ENCODE peak calls at places on chromosomes 2 and 18, in six cellular contexts. Y is gastrocnemius medialis, B is AML-193, V is bronchial epithelial cell, H is iPS DF 6.9, T is sigmoid colon. K is an unnamed sample.

GRCh38 chr2:133975676-133976428 is 278.0 kb upstream of the MGAT5 start:
- DNase-seq in H (no peak), T (no peak), B (no peak), V (no peak), Y (no peak), K (no peak)

GRCh38 chr18:12470382-12471090 is 62.8 kb downstream of the PRELID3A start:
- DNase-seq in Y (no peak), T (no peak), V (peak), H (no peak), B (no peak), K (no peak)

GRCh38 chr2:200905618-200906296 is 16.6 kb downstream of the NIF3L1 start:
- DNase-seq in H (peak), B (peak), Y (peak), T (no peak), V (peak), K (peak)

GRCh38 chr18:39799010-39799409 is 2156.0 kb upstream of the PIK3C3 start:
- DNase-seq in T (no peak), Y (no peak), H (no peak), V (no peak), B (no peak), K (no peak)

GRCh38 chr2:181457741-181458425 is 697 bp downstream of the ITGA4 start:
- DNase-seq in V (peak), Y (no peak), H (no peak), T (peak), B (peak), K (peak)

GRCh38 chr2:101466426-101466825 is 8.5 kb downstream of the RFX8 start:
- DNase-seq in T (no peak), Y (no peak), B (peak), H (no peak), V (no peak), K (no peak)

GRCh38 chr2:203498161-203498560 is 36.9 kb downstream of the RAPH1 start:
- DNase-seq in V (peak), Y (no peak), B (no peak), T (no peak), H (no peak), K (no peak)

GRCh38 chr18:59994357-59994756 is 94.6 kb downstream of the PMAIP1 start:
- DNase-seq in Y (no peak), H (no peak), B (no peak), V (peak), T (no peak), K (no peak)

GRCh38 chr2:240835528-240835927 is 15.5 kb upstream of the KIF1A start:
- DNase-seq in B (no peak), V (no peak), H (no peak), T (no peak), Y (no peak), K (peak)

GRCh38 chr2:183614797-183615429 is 490.7 kb downstream of the NUP35 start:
- DNase-seq in B (no peak), T (peak), V (no peak), Y (peak), H (no peak), K (no peak)

GRCh38 chr2:29663266-29663665 is 258.1 kb downstream of the ALK start:
- DNase-seq in V (peak), T (no peak), H (no peak), B (no peak), Y (no peak), K (no peak)

GRCh38 chr18:28855524-28855923 is 678.6 kb upstream of the CDH2 start:
- DNase-seq in Y (no peak), T (no peak), V (peak), B (no peak), H (no peak), K (no peak)

K was measured in spleen.